ENCODE peak calls at places on chromosomes 6 and 20, in eight cellular contexts. E is sigmoid colon, D is A549, L is K562, Z is ovary, B is H1, J is stomach, C is transverse colon. T is an unnamed sample.

GRCh38 chr6:142700676-142701185 is 244.2 kb downstream of the HIVEP2 start:
- DNase-seq in J (no peak), L (no peak), B (no peak), D (no peak), C (no peak), E (no peak), Z (no peak), T (no peak)

GRCh38 chr20:25048519-25048952 is 9.4 kb downstream of the ACSS1 start:
- DNase-seq in B (no peak), L (no peak), J (peak; percentile 78), E (peak; percentile 51), C (peak; percentile 7), D (no peak), Z (peak; percentile 29), T (peak; percentile 54)

GRCh38 chr20:3275966-3276365 is 37.0 kb upstream of the SLC4A11 start:
- DNase-seq in B (no peak), C (no peak), D (no peak), L (no peak), J (no peak), Z (no peak), E (no peak), T (no peak)

GRCh38 chr20:50932016-50932338 is 740 bp upstream of the ADNP start:
- DNase-seq in J (no peak), C (no peak), D (no peak), L (no peak), Z (no peak), B (no peak), E (no peak), T (no peak)

GRCh38 chr6:3390698-3391097 is 66.2 kb downstream of the SLC22A23 start:
- DNase-seq in B (no peak), L (peak; percentile 82), E (peak; percentile 68), Z (no peak), C (peak; percentile 88), D (peak; percentile 12), J (peak; percentile 81), T (peak; percentile 91)

GRCh38 chr6:2523061-2523460 is 227.7 kb downstream of the MYLK4 start:
- DNase-seq in J (no peak), E (no peak), B (no peak), C (no peak), D (no peak), L (no peak), Z (no peak), T (no peak)

GRCh38 chr20:54140067-54140466 is 33.7 kb downstream of the CYP24A1 start:
- DNase-seq in D (no peak), L (no peak), E (no peak), Z (no peak), C (no peak), J (no peak), B (no peak), T (no peak)

GRCh38 chr6:121504227-121504626 is 68.8 kb downstream of the GJA1 start:
- DNase-seq in C (no peak), Z (no peak), E (no peak), D (peak; percentile 94), B (no peak), L (no peak), J (no peak), T (no peak)

GRCh38 chr20:29319725-29320124 is 1937.7 kb upstream of the DEFB115 start:
- DNase-seq in Z (no peak), E (no peak), C (no peak), B (no peak), D (no peak), L (no peak), J (no peak), T (no peak)

GRCh38 chr6:142416179-142416578 is 114.4 kb downstream of the ADGRG6 start:
- DNase-seq in Z (no peak), C (no peak), J (no peak), B (no peak), L (no peak), E (no peak), D (no peak), T (no peak)

GRCh38 chr6:121055572-121056163 is 278.6 kb downstream of the TBC1D32 start:
- DNase-seq in B (no peak), Z (no peak), J (no peak), C (no peak), L (peak; percentile 58), E (no peak), D (peak; percentile 42), T (no peak)

GRCh38 chr6:72414648-72415047 is 207.2 kb upstream of the KCNQ5 start:
- DNase-seq in B (no peak), D (no peak), C (no peak), L (no peak), E (no peak), J (no peak), Z (no peak), T (no peak)

GRCh38 chr6:109606362-109606761 is 84.6 kb downstream of the AK9 start:
- DNase-seq in B (no peak), Z (no peak), C (no peak), L (no peak), E (no peak), J (no peak), D (no peak), T (no peak)

GRCh38 chr6:34696189-34696738 is 303 bp downstream of the ILRUN start:
- DNase-seq in L (no peak), E (no peak), B (no peak), D (no peak), J (peak; percentile 48), C (peak; percentile 51), Z (no peak), T (peak; percentile 87)

GRCh38 chr20:58610071-58610800 is 40.8 kb upstream of the STX16 start:
- DNase-seq in L (no peak), D (no peak), B (no peak), C (no peak), Z (no peak), J (no peak), E (no peak), T (no peak)

GRCh38 chr20:58611236-58612020 is 39.7 kb upstream of the STX16 start:
- DNase-seq in B (no peak), D (no peak), L (no peak), C (no peak), E (no peak), J (peak; percentile 31), Z (no peak), T (no peak)

GRCh38 chr20:58609026-58609425 is 42.1 kb upstream of the STX16 start:
- DNase-seq in L (no peak), E (no peak), B (no peak), Z (no peak), D (no peak), J (no peak), C (no peak), T (no peak)

GRCh38 chr20:58612021-58612700 is 38.9 kb upstream of the STX16 start:
- DNase-seq in Z (no peak), B (no peak), J (peak; percentile 32), L (no peak), C (no peak), D (no peak), E (no peak), T (no peak)

GRCh38 chr20:58610811-58611210 is 40.3 kb upstream of the STX16 start:
- DNase-seq in Z (no peak), E (no peak), B (no peak), C (no peak), D (no peak), L (no peak), J (no peak), T (no peak)
- TF ChIP-seq EP300 in Z (no peak), E (no peak), B (no peak), C (no peak), D (no peak), L (no peak), J (no peak), T (no peak)

GRCh38 chr6:87408721-87409155 is 966 bp downstream of the CFAP206 start:
- DNase-seq in Z (no peak), B (no peak), J (no peak), C (no peak), E (no peak), L (no peak), D (no peak), T (no peak)

GRCh38 chr6:87407531-87407895 is 259 bp upstream of the CFAP206 start:
- DNase-seq in B (no peak), D (no peak), C (no peak), L (no peak), Z (no peak), E (peak; percentile 67), J (no peak), T (peak; percentile 65)

DNA sequence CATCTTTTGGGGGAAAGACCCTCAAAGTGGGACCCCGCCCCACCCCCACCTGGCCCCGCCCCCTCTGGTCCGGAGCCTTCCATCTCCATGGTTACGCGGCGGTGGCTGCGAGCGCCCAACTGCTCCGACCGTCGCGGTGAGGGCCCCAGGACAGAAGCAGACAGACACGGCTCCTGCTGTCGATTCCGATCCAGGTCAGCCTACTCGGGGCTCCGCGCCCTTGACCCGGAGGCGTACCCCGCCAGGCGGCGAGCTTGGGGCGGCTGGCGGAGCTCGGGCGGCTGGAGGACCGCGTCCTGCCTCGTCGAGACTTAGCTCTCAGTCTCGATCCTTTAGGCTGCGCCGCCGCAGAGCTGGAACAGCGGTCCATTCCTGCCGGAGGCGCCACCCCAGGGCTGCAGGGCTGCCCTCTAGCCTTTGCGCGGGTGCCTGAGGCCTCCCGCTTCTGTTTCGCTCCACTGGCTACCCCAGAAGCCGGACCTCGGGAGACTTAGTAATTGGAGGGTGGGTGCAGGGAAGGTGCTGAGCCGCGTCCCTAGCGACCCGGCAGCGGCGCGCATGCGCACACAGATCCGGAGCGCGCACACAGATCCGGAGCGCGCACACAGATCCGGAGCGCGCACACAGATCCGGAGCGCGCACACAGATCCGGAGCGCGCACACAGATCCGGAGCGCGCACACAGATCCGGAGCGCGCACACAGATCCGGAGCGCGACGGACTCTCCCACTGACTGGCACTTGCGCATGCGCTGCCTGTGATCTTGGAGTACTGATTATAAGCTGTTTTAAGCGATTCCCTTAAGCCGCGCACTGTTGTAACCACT is at the start of gene CFAP206:
- DNase-seq in B (peak; percentile 89), L (peak; percentile 90), D (peak; percentile 84), E (peak; percentile 88), Z (peak; percentile 82), J (peak; percentile 84), C (peak; percentile 84), T (peak; percentile 83)
- TF ChIP-seq CTCF in B (no peak), L (peak; percentile 13), D (no peak), E (no peak), Z (no peak), J (no peak), C (no peak), T (no peak)

GRCh38 chr6:112330877-112331260 is 16.3 kb upstream of the RFPL4B start:
- DNase-seq in J (no peak), E (no peak), Z (no peak), L (no peak), C (no peak), B (no peak), D (no peak), T (no peak)
- TF ChIP-seq EP300 in J (no peak), E (no peak), Z (no peak), L (no peak), C (no peak), B (no peak), D (no peak), T (no peak)

DNA sequence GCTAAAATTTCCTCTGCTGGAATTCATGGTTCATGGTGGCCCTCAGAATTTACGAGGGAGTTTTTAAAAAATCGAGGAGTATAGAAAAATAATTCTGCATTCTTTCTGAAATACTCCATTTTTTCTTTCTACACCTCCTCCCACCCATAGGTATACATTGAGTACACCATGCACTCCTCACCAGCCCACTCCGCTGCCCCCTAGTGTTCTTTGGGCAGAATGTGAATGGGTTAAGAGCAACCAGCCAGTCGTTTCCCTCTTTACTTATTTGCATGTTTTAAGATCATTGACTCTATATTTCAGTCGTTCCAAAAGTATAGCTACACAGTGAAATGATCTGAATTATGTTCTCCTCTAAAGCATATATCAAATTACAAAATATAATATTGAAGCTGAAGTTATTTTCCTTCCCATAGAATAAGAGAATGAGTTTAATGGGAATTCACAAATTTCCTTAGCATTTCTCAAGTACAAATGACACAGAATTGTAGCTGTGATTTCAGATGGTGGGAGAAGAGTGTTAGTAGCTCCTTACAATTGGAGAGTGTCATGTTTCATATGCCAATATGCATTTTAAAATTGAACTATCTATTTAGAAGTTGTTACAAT is 977.7 kb upstream of the SLC35B3 start:
- DNase-seq in L (peak; percentile 14), J (peak; percentile 36), Z (no peak), E (no peak), C (peak; percentile 30), B (no peak), D (peak; percentile 25), T (no peak)
- TF ChIP-seq CTCF in L (peak; percentile 24), J (peak; percentile 36), Z (no peak), E (no peak), C (peak; percentile 20), B (peak; percentile 60), D (no peak), T (no peak)

T was measured in suprapubic skin.